ENCODE peak calls at places on chromosome 5, in ten cellular contexts. One of them, this sample, is unnamed.

GRCh38 chr5:73693573-73694061 is 67.6 kb downstream of the ARHGEF28 start:
- DNase-seq in OCI-LY7: peak
- DNase-seq in HFF-Myc: no peak
- DNase-seq in prostate gland: no peak
- DNase-seq in mucosa of gallbladder: peak
- DNase-seq in AG08395: peak
- DNase-seq in mesendoderm: peak
- DNase-seq in uterus: no peak
- DNase-seq in GM12891: no peak
- DNase-seq in colonic mucosa: no peak
- DNase-seq in this sample: no peak

GRCh38 chr5:81639556-81639955 is 111.3 kb downstream of the SSBP2 start:
- DNase-seq in colonic mucosa: no peak
- DNase-seq in HFF-Myc: no peak
- DNase-seq in uterus: no peak
- DNase-seq in mesendoderm: no peak
- DNase-seq in prostate gland: no peak
- DNase-seq in AG08395: peak
- DNase-seq in GM12891: no peak
- DNase-seq in mucosa of gallbladder: no peak
- DNase-seq in OCI-LY7: no peak
- DNase-seq in this sample: no peak

GRCh38 chr5:1187950-1188334 is 13.5 kb upstream of the SLC6A19 start:
- DNase-seq in AG08395: no peak
- DNase-seq in mucosa of gallbladder: no peak
- DNase-seq in prostate gland: no peak
- DNase-seq in colonic mucosa: no peak
- DNase-seq in uterus: no peak
- DNase-seq in GM12891: no peak
- DNase-seq in mesendoderm: no peak
- DNase-seq in HFF-Myc: no peak
- DNase-seq in OCI-LY7: no peak
- DNase-seq in this sample: no peak

GRCh38 chr5:143308726-143309125 is 94.8 kb downstream of the NR3C1 start:
- DNase-seq in AG08395: peak
- DNase-seq in mucosa of gallbladder: no peak
- DNase-seq in GM12891: no peak
- DNase-seq in uterus: no peak
- DNase-seq in OCI-LY7: no peak
- DNase-seq in HFF-Myc: no peak
- DNase-seq in prostate gland: no peak
- DNase-seq in mesendoderm: no peak
- DNase-seq in colonic mucosa: no peak
- DNase-seq in this sample: no peak

GRCh38 chr5:96843140-96843539 is 33.2 kb upstream of the ERAP2 start:
- DNase-seq in prostate gland: no peak
- DNase-seq in GM12891: no peak
- DNase-seq in uterus: no peak
- DNase-seq in colonic mucosa: no peak
- DNase-seq in OCI-LY7: no peak
- DNase-seq in HFF-Myc: no peak
- DNase-seq in mucosa of gallbladder: no peak
- DNase-seq in AG08395: no peak
- DNase-seq in mesendoderm: no peak
- DNase-seq in this sample: no peak

GRCh38 chr5:73867344-73868335 is 241.6 kb downstream of the ARHGEF28 start:
- DNase-seq in AG08395: peak
- DNase-seq in HFF-Myc: peak
- DNase-seq in mucosa of gallbladder: no peak
- DNase-seq in mesendoderm: no peak
- DNase-seq in OCI-LY7: no peak
- DNase-seq in uterus: no peak
- DNase-seq in prostate gland: no peak
- DNase-seq in colonic mucosa: no peak
- DNase-seq in GM12891: no peak
- DNase-seq in this sample: no peak

GRCh38 chr5:90983148-90983547 is 400.0 kb downstream of the ARRDC3 start:
- DNase-seq in GM12891: no peak
- DNase-seq in colonic mucosa: no peak
- DNase-seq in prostate gland: no peak
- DNase-seq in mucosa of gallbladder: no peak
- DNase-seq in uterus: no peak
- DNase-seq in AG08395: no peak
- DNase-seq in OCI-LY7: no peak
- DNase-seq in mesendoderm: no peak
- DNase-seq in HFF-Myc: no peak
- DNase-seq in this sample: no peak

GRCh38 chr5:9947231-9947693 is 302.4 kb downstream of the ATPSCKMT start:
- DNase-seq in OCI-LY7: no peak
- DNase-seq in uterus: no peak
- DNase-seq in mucosa of gallbladder: no peak
- DNase-seq in HFF-Myc: no peak
- DNase-seq in prostate gland: no peak
- DNase-seq in colonic mucosa: no peak
- DNase-seq in GM12891: no peak
- DNase-seq in AG08395: no peak
- DNase-seq in mesendoderm: peak
- DNase-seq in this sample: no peak

GRCh38 chr5:111069839-111070238 is 1.7 kb upstream of the TSLP start:
- DNase-seq in prostate gland: no peak
- DNase-seq in colonic mucosa: no peak
- DNase-seq in OCI-LY7: no peak
- DNase-seq in AG08395: peak
- DNase-seq in mucosa of gallbladder: no peak
- DNase-seq in GM12891: no peak
- DNase-seq in HFF-Myc: no peak
- DNase-seq in uterus: no peak
- DNase-seq in mesendoderm: no peak
- DNase-seq in this sample: no peak

GRCh38 chr5:118882666-118883065 is 105.7 kb downstream of the DTWD2 start:
- DNase-seq in uterus: no peak
- DNase-seq in OCI-LY7: no peak
- DNase-seq in prostate gland: no peak
- DNase-seq in HFF-Myc: no peak
- DNase-seq in mesendoderm: peak
- DNase-seq in colonic mucosa: no peak
- DNase-seq in AG08395: no peak
- DNase-seq in GM12891: no peak
- DNase-seq in mucosa of gallbladder: no peak
- DNase-seq in this sample: no peak

GRCh38 chr5:8961219-8961618 is 584.7 kb downstream of the SEMA5A start:
- DNase-seq in mesendoderm: no peak
- DNase-seq in prostate gland: no peak
- DNase-seq in GM12891: no peak
- DNase-seq in mucosa of gallbladder: no peak
- DNase-seq in OCI-LY7: no peak
- DNase-seq in HFF-Myc: no peak
- DNase-seq in colonic mucosa: no peak
- DNase-seq in AG08395: no peak
- DNase-seq in uterus: no peak
- DNase-seq in this sample: no peak